ENCODE peak calls at places on chromosomes 16 and 17, in eight cellular contexts. A is HCT116, P is MM.1S, Q is hepatocyte, W is fibroblast of lung, Y is DND-41, G is PC-9, Z is GM23248. H is an unnamed sample. For H3K9me3, the result is how much of the 10 kb centered on the place peaks cover.

GRCh38 chr16:58462997-58463891 is 36.7 kb upstream of the NDRG4 start:
- DNase-seq in A (no peak), P (no peak), Q (no peak), W (no peak), Y (no peak), G (no peak), Z (peak), H (no peak)

GRCh38 chr16:48574766-48575165 is 35.2 kb downstream of the N4BP1 start:
- DNase-seq in A (no peak), P (no peak), Q (no peak), W (no peak), Y (no peak), G (peak), Z (no peak), H (peak)

GRCh38 chr17:40602445-40603443 is 37.5 kb upstream of the CCR7 start:
- DNase-seq in A (no peak), P (no peak), Q (no peak), W (no peak), Y (no peak), G (no peak), Z (no peak), H (no peak)

GRCh38 chr17:50547736-50548083 is 736 bp downstream of the SPATA20 start:
- DNase-seq in A (no peak), P (no peak), Q (no peak), W (no peak), Y (no peak), G (no peak), Z (peak), H (no peak)

GRCh38 chr16:47392114-47392513 is 68.7 kb downstream of the ITFG1 start:
- DNase-seq in A (peak), P (peak), Q (no peak), W (no peak), Y (peak), G (peak), Z (no peak), H (peak)

GRCh38 chr17:74919440-74920305 is 3.4 kb downstream of the USH1G start:
- DNase-seq in A (no peak), P (peak), Q (no peak), W (peak), Y (no peak), G (no peak), Z (peak), H (no peak)

GRCh38 chr17:40326014-40326831 is 17.2 kb downstream of the RARA start:
- DNase-seq in A (no peak), P (peak), Q (no peak), W (no peak), Y (no peak), G (no peak), Z (no peak), H (no peak)

GRCh38 chr17:78617371-78618061 is 40.3 kb upstream of the DNAH17 start:
- DNase-seq in A (no peak), P (no peak), Q (no peak), W (no peak), Y (no peak), G (no peak), Z (no peak), H (no peak)

GRCh38 chr16:67163164-67163902 is 1.2 kb upstream of the HSF4 start:
- DNase-seq in A (no peak), P (no peak), Q (no peak), W (peak), Y (no peak), G (no peak), Z (no peak), H (no peak)

GRCh38 chr17:43669971-43670644 is 8.4 kb upstream of the MEOX1 start:
- DNase-seq in A (no peak), P (peak), Q (peak), W (peak), Y (no peak), G (peak), Z (no peak), H (peak)

GRCh38 chr16:4666537-4667202 is 26.7 kb upstream of the NUDT16L1 start:
- DNase-seq in A (no peak), P (no peak), Q (no peak), W (no peak), Y (no peak), G (no peak), Z (no peak), H (no peak)

GRCh38 chr17:72671034-72671433 is 421.5 kb downstream of the SLC39A11 start:
- DNase-seq in A (no peak), P (no peak), Q (no peak), W (no peak), Y (no peak), G (no peak), Z (no peak), H (no peak)

GRCh38 chr17:45791935-45792334 is 7.8 kb downstream of the CRHR1 start:
- DNase-seq in A (no peak), P (no peak), Q (no peak), W (no peak), Y (no peak), G (peak), Z (no peak), H (peak)

GRCh38 chr17:59353936-59354755 is 22.7 kb downstream of the YPEL2 start:
- DNase-seq in A (no peak), P (no peak), Q (no peak), W (no peak), Y (no peak), G (no peak), Z (no peak), H (no peak)

GRCh38 chr17:39450847-39451581 is at the start of gene MED1:
- DNase-seq in A (peak), P (peak), Q (peak), W (peak), Y (peak), G (peak), Z (peak), H (peak)

GRCh38 chr16:54648575-54648974 is 282.1 kb upstream of the IRX5 start:
- DNase-seq in A (no peak), P (no peak), Q (no peak), W (no peak), Y (no peak), G (no peak), Z (no peak), H (peak)

GRCh38 chr16:72962347-72962746 is 85.6 kb downstream of the ZFHX3 start:
- DNase-seq in A (no peak), P (no peak), Q (no peak), W (no peak), Y (no peak), G (no peak), Z (no peak), H (no peak)

GRCh38 chr17:35912339-35912912 is 18.1 kb downstream of the RDM1 start:
- DNase-seq in A (no peak), P (no peak), Q (no peak), W (no peak), Y (no peak), G (no peak), Z (no peak), H (no peak)

GRCh38 chr16:71923941-71924690 is 28.8 kb downstream of the IST1 start:
- DNase-seq in A (no peak), P (no peak), Q (no peak), W (peak), Y (no peak), G (peak), Z (peak), H (no peak)

GRCh38 chr16:11619327-11619851 is 32.7 kb upstream of the LITAF start:
- DNase-seq in A (no peak), P (peak), Q (no peak), W (no peak), Y (peak), G (peak), Z (no peak), H (no peak)

GRCh38 chr17:15321556-15322250 is 19.7 kb downstream of the TEKT3 start:
- DNase-seq in A (no peak), P (no peak), Q (no peak), W (peak), Y (no peak), G (no peak), Z (peak), H (no peak)

GRCh38 chr16:83549836-83550569 is 257.8 kb upstream of the HSBP1 start:
- DNase-seq in A (no peak), P (no peak), Q (no peak), W (no peak), Y (no peak), G (no peak), Z (peak), H (no peak)

GRCh38 chr16:53478965-53479364 is 24.0 kb downstream of the AKTIP start:
- DNase-seq in A (no peak), P (no peak), Q (no peak), W (no peak), Y (no peak), G (no peak), Z (no peak), H (no peak)

GRCh38 chr16:9836118-9836736 is 346.0 kb downstream of the GRIN2A start:
- DNase-seq in A (no peak), P (peak), Q (peak), W (peak), Y (peak), G (no peak), Z (peak), H (no peak)

GRCh38 chr17:2093349-2093748 is 38.4 kb downstream of the HIC1 start:
- DNase-seq in A (no peak), P (no peak), Q (no peak), W (no peak), Y (no peak), G (peak), Z (no peak), H (no peak)

GRCh38 chr16:15041260-15042011 is 14.4 kb downstream of the NTAN1 start:
- DNase-seq in A (no peak), P (no peak), Q (no peak), W (peak), Y (no peak), G (peak), Z (peak), H (peak)

GRCh38 chr17:44981221-44981968 is 13.3 kb upstream of the C1QL1 start:
- DNase-seq in A (no peak), P (no peak), Q (peak), W (peak), Y (no peak), G (peak), Z (peak), H (peak)

GRCh38 chr16:11671676-11672075 is 3.4 kb downstream of the SNN start:
- DNase-seq in A (no peak), P (no peak), Q (no peak), W (no peak), Y (no peak), G (no peak), Z (no peak), H (no peak)

GRCh38 chr16:66503030-66503429 is 46.9 kb downstream of the TK2 start:
- DNase-seq in A (no peak), P (no peak), Q (no peak), W (no peak), Y (no peak), G (no peak), Z (peak), H (no peak)

GRCh38 chr17:27846042-27846655 is 45.8 kb upstream of the NOS2 start:
- DNase-seq in A (no peak), P (no peak), Q (no peak), W (no peak), Y (peak), G (no peak), Z (no peak), H (no peak)
- H3K4me2 ChIP-seq in A (no peak), P (no peak), Q (no peak), W (no peak), Y (peak), G (no peak), Z (no peak), H (no peak)

GRCh38 chr17:48728232-48729231 is at the start of gene HOXB13:
- DNase-seq in A (peak), P (peak), Q (peak), W (peak), Y (no peak), G (peak), Z (peak), H (no peak)
- TF ChIP-seq EZH2 in A (no peak), P (no peak), Q (peak), W (no peak), Y (no peak), G (no peak), Z (peak), H (peak)

GRCh38 chr17:5097101-5097834 is 14.4 kb downstream of the ZNF232 start:
- DNase-seq in A (no peak), P (no peak), Q (peak), W (no peak), Y (no peak), G (no peak), Z (no peak), H (no peak)

GRCh38 chr17:5100832-5101231 is 10.8 kb downstream of the ZNF232 start:
- DNase-seq in A (no peak), P (no peak), Q (no peak), W (no peak), Y (no peak), G (no peak), Z (no peak), H (no peak)

GRCh38 chr17:5099271-5099670 is 12.4 kb downstream of the ZNF232 start:
- DNase-seq in A (no peak), P (no peak), Q (no peak), W (no peak), Y (no peak), G (no peak), Z (no peak), H (no peak)
- H3K9me3 ChIP-seq in A (under half), P (under half), Q (under half), W (under half), Y (under half), G (half or more), Z (under half), H (under half)

GRCh38 chr17:28498652-28499365 is 7.3 kb upstream of the FOXN1 start:
- DNase-seq in A (no peak), P (no peak), Q (no peak), W (no peak), Y (no peak), G (no peak), Z (no peak), H (no peak)

GRCh38 chr17:28501421-28502284 is 4.5 kb upstream of the FOXN1 start:
- DNase-seq in A (no peak), P (no peak), Q (no peak), W (no peak), Y (no peak), G (no peak), Z (no peak), H (no peak)

GRCh38 chr17:28499366-28499668 is 6.8 kb upstream of the FOXN1 start:
- DNase-seq in A (no peak), P (no peak), Q (no peak), W (no peak), Y (no peak), G (no peak), Z (no peak), H (no peak)

GRCh38 chr17:28499684-28500357 is 6.3 kb upstream of the FOXN1 start:
- DNase-seq in A (no peak), P (no peak), Q (no peak), W (no peak), Y (no peak), G (no peak), Z (no peak), H (no peak)

DNA sequence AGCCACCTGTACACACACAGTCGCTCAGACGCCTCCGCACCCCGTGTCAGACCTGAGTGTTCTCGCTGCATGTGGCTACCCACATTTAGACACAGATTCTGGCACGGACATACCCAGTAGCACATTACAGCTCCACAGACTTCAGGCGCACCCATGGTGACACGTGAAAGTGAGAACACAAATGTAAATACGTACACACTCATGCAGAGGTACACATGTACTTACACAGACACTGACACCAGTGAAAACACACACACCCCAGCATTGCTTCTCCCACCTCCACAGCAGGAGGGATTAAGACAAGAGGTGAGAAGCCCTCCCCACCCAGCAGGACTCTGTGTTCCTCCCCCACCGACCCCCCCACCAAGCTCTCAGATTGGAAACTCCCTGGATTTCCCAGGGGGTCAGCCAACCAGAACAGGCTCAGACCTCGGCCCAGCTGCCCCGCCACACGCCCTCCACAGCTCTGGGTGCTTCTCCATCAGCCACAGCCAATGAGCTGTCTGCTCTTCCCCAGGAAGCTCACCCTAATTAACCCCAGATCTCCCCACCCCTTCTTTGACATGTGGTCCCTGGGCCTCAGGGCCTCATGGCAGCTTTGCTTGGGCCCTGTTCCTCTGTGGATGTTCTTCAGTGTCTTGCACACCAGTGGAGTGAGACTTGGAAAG is 5.3 kb upstream of the FOXN1 start:
- DNase-seq in A (no peak), P (no peak), Q (no peak), W (no peak), Y (no peak), G (no peak), Z (no peak), H (no peak)
- H3K4me2 ChIP-seq in A (no peak), P (no peak), Q (no peak), W (no peak), Y (no peak), G (no peak), Z (no peak), H (no peak)

GRCh38 chr17:63477471-63478440 is 895 bp downstream of the ACE start:
- DNase-seq in A (no peak), P (no peak), Q (peak), W (no peak), Y (no peak), G (no peak), Z (peak), H (no peak)
- TF ChIP-seq EZH2 in A (no peak), P (no peak), Q (no peak), W (no peak), Y (no peak), G (no peak), Z (no peak), H (no peak)

H was measured in mammary epithelial cell.